ENCODE peak calls at places on chromosomes 1 and 21, in five cellular contexts. J, Z, F, P and V are unnamed samples.
A peak's percentile ranks its signal among the peaks of the same experiment; 100 is the strongest.

GRCh38 chr1:167077128-167077867 is 12.9 kb downstream of the GPA33 start:
- DNase-seq in J (no peak), Z (no peak), F (no peak), P (no peak), V (no peak)

GRCh38 chr1:161207173-161207572 is 5.0 kb downstream of the NDUFS2 start:
- DNase-seq in J (peak; percentile 44), Z (no peak), F (peak; percentile 74), P (peak; percentile 89), V (peak; percentile 85)

GRCh38 chr1:18878538-18879220 is 19.2 kb upstream of the TAS1R2 start:
- DNase-seq in J (no peak), Z (no peak), F (no peak), P (no peak), V (no peak)

GRCh38 chr1:243268284-243268653 is 12.4 kb downstream of the SDCCAG8 start:
- DNase-seq in J (no peak), Z (no peak), F (no peak), P (no peak), V (peak; percentile 83)

GRCh38 chr1:51189421-51190073 is 46.5 kb upstream of the RNF11 start:
- DNase-seq in J (no peak), Z (peak; percentile 82), F (peak; percentile 29), P (no peak), V (peak; percentile 33)

GRCh38 chr1:14976260-14976659 is 177.3 kb upstream of the TMEM51 start:
- DNase-seq in J (no peak), Z (no peak), F (no peak), P (no peak), V (no peak)

GRCh38 chr1:36352910-36353878 is 29.7 kb upstream of the EVA1B start:
- DNase-seq in J (no peak), Z (no peak), F (no peak), P (no peak), V (peak; percentile 68)

GRCh38 chr21:14713109-14713508 is 167.0 kb upstream of the SAMSN1 start:
- DNase-seq in J (no peak), Z (no peak), F (no peak), P (no peak), V (no peak)

GRCh38 chr1:25098717-25099116 is 133.6 kb downstream of the SYF2 start:
- DNase-seq in J (no peak), Z (no peak), F (no peak), P (no peak), V (no peak)

GRCh38 chr1:30518696-30519095 is 204.7 kb downstream of the MATN1 start:
- DNase-seq in J (no peak), Z (no peak), F (no peak), P (peak; percentile 3), V (no peak)

GRCh38 chr1:58941471-58942289 is 157.8 kb upstream of the JUN start:
- DNase-seq in J (no peak), Z (no peak), F (no peak), P (no peak), V (no peak)

GRCh38 chr1:214337536-214337935 is 56.6 kb downstream of the SMYD2 start:
- DNase-seq in J (no peak), Z (peak; percentile 38), F (no peak), P (no peak), V (peak; percentile 56)

GRCh38 chr1:201703646-201704438 is 125.1 kb upstream of the IPO9 start:
- DNase-seq in J (peak; percentile 67), Z (peak; percentile 94), F (peak; percentile 85), P (no peak), V (peak; percentile 60)

GRCh38 chr1:184813528-184814089 is 59.0 kb upstream of the EDEM3 start:
- DNase-seq in J (no peak), Z (no peak), F (no peak), P (no peak), V (no peak)

GRCh38 chr1:192521734-192522133 is 53.8 kb upstream of the RGS1 start:
- DNase-seq in J (no peak), Z (no peak), F (no peak), P (no peak), V (no peak)

DNA sequence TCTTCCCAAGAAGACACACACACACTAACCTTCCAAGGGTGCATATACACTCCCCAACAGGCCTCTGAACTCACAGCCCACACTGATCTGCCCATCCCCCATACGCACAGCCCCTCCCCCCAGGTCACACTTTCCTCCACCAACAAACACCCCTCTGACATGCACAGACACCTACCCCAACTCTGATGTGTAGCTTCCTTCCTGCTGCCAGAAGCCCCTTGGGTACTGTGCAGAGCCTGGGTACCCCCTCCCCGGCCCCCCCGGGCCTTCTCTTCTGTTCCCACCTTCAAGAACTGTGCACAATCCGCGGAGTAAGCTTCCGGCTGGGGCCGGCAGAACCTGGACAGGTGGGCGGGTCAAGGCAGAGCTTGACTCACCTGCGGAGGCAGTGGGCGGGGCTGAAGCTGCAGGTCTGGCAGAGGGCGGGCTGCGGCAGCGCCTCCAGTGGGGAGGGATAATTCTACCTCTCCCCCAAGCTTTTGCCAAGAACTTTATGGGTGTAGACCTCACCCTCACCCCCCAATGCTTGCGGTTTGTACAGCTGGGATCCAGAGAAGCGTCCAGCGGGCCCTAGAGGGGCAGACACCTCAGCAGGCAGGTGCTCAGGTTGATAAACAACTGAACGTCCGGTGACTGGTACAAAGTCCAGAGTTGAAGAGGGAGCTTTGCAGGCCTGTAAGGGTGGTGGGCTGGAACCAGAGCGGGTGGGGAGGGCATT is at the start of gene C1orf210:
- DNase-seq in J (no peak), Z (peak; percentile 94), F (no peak), P (no peak), V (no peak)
- TF ChIP-seq CTCF in J (no peak), Z (peak; percentile 22), F (no peak), P (no peak), V (no peak)

DNA sequence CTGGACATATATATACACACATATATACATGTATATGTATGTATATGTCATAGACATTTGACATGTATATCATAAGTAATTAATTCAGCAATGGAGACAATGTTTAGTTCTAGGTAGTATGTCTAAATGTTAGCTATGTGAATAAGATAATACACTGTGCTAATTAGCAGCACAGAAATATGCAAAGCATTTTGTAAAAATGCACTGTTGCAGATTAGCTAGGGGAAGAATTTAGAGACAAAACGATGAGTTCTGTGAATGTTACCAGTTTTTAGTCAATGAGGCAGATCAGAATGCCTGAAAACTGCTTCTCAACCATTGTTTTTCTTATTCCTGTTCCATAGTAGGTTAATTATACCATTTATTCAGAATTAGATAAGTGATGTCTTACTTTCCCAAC is 86.3 kb downstream of the TGFB2 start:
- DNase-seq in J (no peak), Z (no peak), F (no peak), P (no peak), V (no peak)
- H3K27ac ChIP-seq in J (peak overlapping the region; percentile 11), Z (no peak overlapping the region), F (peak overlapping the region; percentile 16), P (no peak overlapping the region), V (no peak overlapping the region)

GRCh38 chr1:209883341-209883971 is 54.6 kb upstream of the SYT14 start:
- DNase-seq in J (no peak), Z (no peak), F (no peak), P (no peak), V (peak; percentile 81)

GRCh38 chr1:209882942-209883340 is 55.1 kb upstream of the SYT14 start:
- DNase-seq in J (no peak), Z (no peak), F (no peak), P (no peak), V (no peak)

GRCh38 chr1:209881271-209882018 is 53.7 kb downstream of the UTP25 start:
- DNase-seq in J (no peak), Z (no peak), F (no peak), P (no peak), V (no peak)

GRCh38 chr1:209884249-209884648 is 53.8 kb upstream of the SYT14 start:
- DNase-seq in J (no peak), Z (no peak), F (no peak), P (no peak), V (peak; percentile 74)

GRCh38 chr1:209882286-209882685 is 54.5 kb downstream of the UTP25 start:
- DNase-seq in J (no peak), Z (no peak), F (no peak), P (no peak), V (no peak)
- H3K4me3 ChIP-seq in J (no peak overlapping the region), Z (no peak overlapping the region), F (no peak overlapping the region), P (no peak overlapping the region), V (no peak overlapping the region)

GRCh38 chr1:116878804-116879477 is 30.8 kb upstream of the PTGFRN start:
- DNase-seq in J (no peak), Z (peak; percentile 42), F (peak; percentile 38), P (no peak), V (peak; percentile 34)

GRCh38 chr1:116882866-116883265 is 26.9 kb upstream of the PTGFRN start:
- DNase-seq in J (no peak), Z (no peak), F (no peak), P (no peak), V (no peak)

GRCh38 chr1:116879478-116880133 is 30.1 kb upstream of the PTGFRN start:
- DNase-seq in J (no peak), Z (no peak), F (no peak), P (no peak), V (no peak)

GRCh38 chr1:116880952-116881351 is 28.8 kb upstream of the PTGFRN start:
- DNase-seq in J (no peak), Z (no peak), F (no peak), P (no peak), V (no peak)

DNA sequence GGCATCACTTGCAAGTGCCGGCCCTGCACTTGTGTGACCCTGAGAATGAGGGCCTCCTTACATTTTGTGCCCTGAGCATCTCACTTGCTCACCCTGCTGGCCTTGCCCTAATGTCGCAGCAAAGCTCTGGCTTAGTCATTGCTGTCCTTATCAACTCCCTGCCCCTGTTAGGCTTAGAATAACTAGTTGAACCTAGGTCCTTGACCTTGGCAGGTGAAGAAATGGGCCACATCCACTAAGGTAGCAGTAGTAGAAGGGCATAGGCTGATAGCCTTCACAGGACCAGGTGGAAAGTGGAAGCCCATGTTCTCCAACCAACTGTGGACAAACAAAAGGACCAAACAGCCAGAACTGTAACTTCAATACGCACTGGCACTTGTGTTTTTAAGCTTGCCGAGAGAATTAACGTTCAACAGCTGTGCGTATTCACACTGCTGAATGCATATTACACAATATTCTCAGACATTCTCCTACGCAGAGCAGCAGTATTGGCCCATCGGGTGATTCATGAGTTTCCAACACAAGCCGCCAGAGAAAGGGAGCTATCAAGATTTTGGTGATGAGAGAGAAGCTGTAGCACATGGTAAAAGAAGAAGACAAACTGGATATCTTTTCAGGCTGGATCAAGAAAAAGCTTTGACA is 27.7 kb upstream of the PTGFRN start:
- DNase-seq in J (peak; percentile 19), Z (peak; percentile 61), F (peak; percentile 45), P (peak; percentile 80), V (peak; percentile 38)
- TF ChIP-seq CTCF in J (no peak), Z (peak; percentile 25), F (no peak), P (no peak), V (peak; percentile 62)

GRCh38 chr1:23964235-23964668 is 4.6 kb downstream of the PNRC2 start:
- DNase-seq in J (no peak), Z (no peak), F (no peak), P (no peak), V (no peak)
- H3K27ac ChIP-seq in J (peak overlapping the region; percentile 50), Z (peak overlapping the region; percentile 72), F (no peak overlapping the region), P (peak overlapping the region; percentile 6), V (no peak overlapping the region)

GRCh38 chr1:151235235-151235634 is 19.3 kb upstream of the PSMD4 start:
- DNase-seq in J (no peak), Z (no peak), F (no peak), P (no peak), V (no peak)
- H3K4me3 ChIP-seq in J (no peak overlapping the region), Z (no peak overlapping the region), F (no peak overlapping the region), P (no peak overlapping the region), V (no peak overlapping the region)